ENCODE peak calls at places on chromosome 15, in ten cellular contexts. Y, K, W, X, D, U, R, B, I and M are unnamed samples.

GRCh38 chr15:78055923-78056713 is 21.4 kb downstream of the TBC1D2B start:
- DNase-seq in Y (peak; percentile 36), K (no peak), W (no peak), X (no peak), D (no peak), U (no peak), R (no peak), B (peak; percentile 55), I (no peak), M (no peak)

GRCh38 chr15:65771870-65772269 is 20.2 kb downstream of the DENND4A start:
- DNase-seq in Y (no peak), K (no peak), W (no peak), X (no peak), D (no peak), U (no peak), R (no peak), B (no peak), I (no peak), M (no peak)

GRCh38 chr15:92944946-92945521 is 44.9 kb downstream of the CHD2 start:
- DNase-seq in Y (no peak), K (no peak), W (no peak), X (no peak), D (no peak), U (no peak), R (no peak), B (no peak), I (no peak), M (no peak)

GRCh38 chr15:44713006-44713966 is 2.0 kb downstream of the B2M start:
- DNase-seq in Y (peak; percentile 61), K (no peak), W (no peak), X (no peak), D (no peak), U (peak; percentile 31), R (no peak), B (no peak), I (peak; percentile 72), M (no peak)

GRCh38 chr15:29045717-29046116 is 159.9 kb downstream of the APBA2 start:
- DNase-seq in Y (no peak), K (no peak), W (no peak), X (no peak), D (no peak), U (no peak), R (no peak), B (no peak), I (no peak), M (no peak)

GRCh38 chr15:62607643-62608042 is 434.9 kb upstream of the TPM1 start:
- DNase-seq in Y (peak; percentile 29), K (no peak), W (no peak), X (no peak), D (no peak), U (no peak), R (no peak), B (no peak), I (no peak), M (no peak)

GRCh38 chr15:39183177-39183881 is 397.6 kb upstream of the THBS1 start:
- DNase-seq in Y (no peak), K (no peak), W (no peak), X (no peak), D (no peak), U (no peak), R (no peak), B (no peak), I (no peak), M (no peak)

GRCh38 chr15:100192092-100192695 is 149.6 kb downstream of the ADAMTS17 start:
- DNase-seq in Y (no peak), K (no peak), W (no peak), X (no peak), D (no peak), U (no peak), R (no peak), B (no peak), I (no peak), M (no peak)

GRCh38 chr15:76312540-76313174 is 1.4 kb upstream of the ETFA start:
- DNase-seq in Y (no peak), K (no peak), W (no peak), X (no peak), D (no peak), U (no peak), R (no peak), B (peak; percentile 48), I (no peak), M (no peak)

GRCh38 chr15:40891810-40892448 is 2.3 kb upstream of the VPS18 start:
- DNase-seq in Y (peak; percentile 59), K (no peak), W (no peak), X (peak; percentile 53), D (no peak), U (peak; percentile 52), R (no peak), B (peak; percentile 55), I (peak; percentile 79), M (no peak)

GRCh38 chr15:56532766-56533455 is 68.0 kb upstream of the MNS1 start:
- DNase-seq in Y (no peak), K (peak; percentile 21), W (no peak), X (no peak), D (peak; percentile 42), U (no peak), R (no peak), B (no peak), I (no peak), M (no peak)

GRCh38 chr15:28125673-28126651 is 26.8 kb upstream of the OCA2 start:
- DNase-seq in Y (peak; percentile 77), K (peak; percentile 53), W (no peak), X (peak; percentile 33), D (peak; percentile 67), U (peak; percentile 55), R (no peak), B (no peak), I (peak; percentile 75), M (no peak)

GRCh38 chr15:90957105-90957790 is 2.6 kb downstream of the RCCD1 start:
- DNase-seq in Y (peak; percentile 25), K (no peak), W (no peak), X (no peak), D (no peak), U (no peak), R (no peak), B (no peak), I (peak; percentile 55), M (no peak)

GRCh38 chr15:31081568-31082250 is 19.8 kb downstream of the TRPM1 start:
- DNase-seq in Y (no peak), K (no peak), W (no peak), X (no peak), D (no peak), U (peak; percentile 17), R (no peak), B (no peak), I (no peak), M (no peak)

GRCh38 chr15:85289677-85290365 is 90.6 kb upstream of the AKAP13 start:
- DNase-seq in Y (peak; percentile 62), K (peak; percentile 31), W (no peak), X (peak; percentile 58), D (peak; percentile 4), U (peak; percentile 48), R (no peak), B (peak; percentile 59), I (peak; percentile 58), M (no peak)

GRCh38 chr15:31481157-31481556 is 154.5 kb downstream of the KLF13 start:
- DNase-seq in Y (no peak), K (no peak), W (no peak), X (no peak), D (no peak), U (no peak), R (no peak), B (no peak), I (peak; percentile 30), M (no peak)